ENCODE peak calls at places on chromosomes 4 and X, in five cellular contexts. D, A, N, X and I are unnamed samples.

GRCh38 chr4:92253550-92253949 is 50.2 kb upstream of the GRID2 start:
- DNase-seq in A (no peak), X (no peak), D (no peak), N (no peak), I (no peak)

GRCh38 chr4:182236186-182236585 is 7.0 kb upstream of the TENM3 start:
- DNase-seq in D (no peak), X (no peak), A (no peak), N (no peak), I (no peak)

GRCh38 chr4:74654230-74654681 is 140.1 kb downstream of the BTC start:
- DNase-seq in X (no peak), D (peak; percentile 28), N (no peak), A (no peak), I (no peak)

GRCh38 chr4:39626913-39627312 is 11.8 kb downstream of the SMIM14 start:
- DNase-seq in D (no peak), N (no peak), A (no peak), X (no peak), I (no peak)

GRCh38 chrX:45479835-45480422 is 279.3 kb upstream of the DIPK2B start:
- DNase-seq in A (peak; percentile 78), D (peak; percentile 94), X (no peak), N (no peak), I (peak; percentile 73)

GRCh38 chr4:173247316-173247715 is 78.7 kb downstream of the GALNT7 start:
- DNase-seq in N (no peak), D (no peak), A (no peak), X (no peak), I (no peak)

GRCh38 chr4:138199568-138200235 is 42.4 kb downstream of the SLC7A11 start:
- DNase-seq in D (peak; percentile 24), A (no peak), X (no peak), N (no peak), I (no peak)

GRCh38 chrX:10047133-10047532 is 80.0 kb downstream of the CLDN34 start:
- DNase-seq in X (peak; percentile 38), N (no peak), D (no peak), A (no peak), I (no peak)

GRCh38 chr4:82528868-82529267 is 32.9 kb downstream of the TMEM150C start:
- DNase-seq in N (no peak), X (no peak), A (no peak), D (no peak), I (no peak)

GRCh38 chrX:103153661-103154060 is 60.7 kb upstream of the NXF3 start:
- DNase-seq in D (peak; percentile 31), N (no peak), A (no peak), X (no peak), I (no peak)

GRCh38 chr4:39697740-39698423 is at the start of gene UBE2K:
- DNase-seq in A (peak; percentile 96), D (peak; percentile 88), N (peak; percentile 93), X (peak; percentile 94), I (peak; percentile 88)

GRCh38 chr4:33649015-33649414 is 2595.3 kb downstream of the ARAP2 start:
- DNase-seq in X (no peak), D (peak; percentile 53), A (peak; percentile 76), N (no peak), I (peak; percentile 53)

GRCh38 chrX:101191217-101191750 is 28.3 kb upstream of the DRP2 start:
- DNase-seq in A (no peak), X (peak; percentile 38), N (no peak), D (peak; percentile 12), I (no peak)

GRCh38 chr4:71198958-71199357 is 139.9 kb upstream of the SLC4A4 start:
- DNase-seq in N (peak; percentile 73), D (no peak), X (no peak), A (no peak), I (no peak)

GRCh38 chr4:172163215-172163614 is 350.0 kb downstream of the GALNTL6 start:
- DNase-seq in D (no peak), A (no peak), N (no peak), X (no peak), I (no peak)

GRCh38 chr4:2721586-2721985 is 34.5 kb downstream of the TNIP2 start:
- DNase-seq in X (no peak), A (no peak), N (no peak), D (no peak), I (no peak)

GRCh38 chrX:13216139-13216538 is 103.7 kb downstream of the ATXN3L start:
- DNase-seq in X (no peak), A (peak; percentile 33), D (no peak), N (no peak), I (no peak)

GRCh38 chr4:113289736-113290135 is 240.3 kb downstream of the ANK2 start:
- DNase-seq in X (no peak), A (peak; percentile 83), N (no peak), D (no peak), I (no peak)

GRCh38 chr4:157005831-157006230 is 34.2 kb upstream of the PDGFC start:
- DNase-seq in D (no peak), N (no peak), A (no peak), X (no peak), I (no peak)

GRCh38 chrX:46770006-46770816 is 11.3 kb upstream of the SLC9A7 start:
- DNase-seq in D (peak; percentile 77), X (no peak), N (no peak), A (peak; percentile 66), I (peak; percentile 30)

GRCh38 chr4:154004859-154005520 is 216.1 kb upstream of the SFRP2 start:
- DNase-seq in A (peak; percentile 95), D (peak; percentile 22), N (no peak), X (no peak), I (no peak)

GRCh38 chrX:2351321-2351720 is 149.5 kb downstream of the DHRSX start:
- DNase-seq in D (peak; percentile 85), X (no peak), A (peak; percentile 68), N (no peak), I (peak; percentile 49)

GRCh38 chrX:39613508-39613921 is 484.2 kb downstream of the BCOR start:
- DNase-seq in D (peak; percentile 0), A (peak; percentile 3), X (peak; percentile 38), N (no peak), I (no peak)

GRCh38 chr4:78566834-78567501 is 15.4 kb downstream of the ANXA3 start:
- DNase-seq in N (peak; percentile 55), D (no peak), A (no peak), X (no peak), I (no peak)

GRCh38 chr4:162149644-162150043 is 14.2 kb downstream of the FSTL5 start:
- DNase-seq in D (no peak), A (no peak), X (no peak), N (peak; percentile 62), I (no peak)

GRCh38 chr4:145427991-145428390 is 53.7 kb upstream of the SMAD1 start:
- DNase-seq in X (no peak), N (no peak), D (no peak), A (no peak), I (no peak)

GRCh38 chr4:140052050-140052449 is 101.9 kb downstream of the MAML3 start:
- DNase-seq in X (peak; percentile 73), N (peak; percentile 44), D (peak; percentile 54), A (peak; percentile 61), I (peak; percentile 24)

GRCh38 chrX:133645251-133645650 is 230.0 kb upstream of the GPC4 start:
- DNase-seq in N (no peak), A (peak; percentile 52), X (no peak), D (no peak), I (no peak)

GRCh38 chr4:124288706-124289486 is 423.6 kb downstream of the ANKRD50 start:
- DNase-seq in A (peak; percentile 20), X (no peak), D (no peak), N (no peak), I (no peak)

GRCh38 chr4:18938343-18939109 is 917.0 kb upstream of the LCORL start:
- DNase-seq in A (no peak), N (no peak), D (no peak), X (no peak), I (no peak)

GRCh38 chr4:147596976-147597375 is 20.2 kb upstream of the TMEM184C start:
- DNase-seq in A (peak; percentile 83), X (no peak), D (peak; percentile 86), N (no peak), I (peak; percentile 30)

GRCh38 chr4:80069837-80070788 is 2.9 kb downstream of the ANTXR2 start:
- DNase-seq in N (no peak), D (peak; percentile 60), X (no peak), A (peak; percentile 45), I (peak; percentile 96)